ENCODE peak calls at places on chromosomes 4 and X, in four cellular contexts. One of them, this sample, is unnamed.

GRCh38 chr4:24872720-24873119 is 40.1 kb downstream of the CCDC149 start:
- ATAC-seq in psoas muscle: no peak
- ATAC-seq in activated T-cell treated with anti-CD3 and anti-CD28 coated beads, Interleukin-2, amount 50 U/mL, for 72 hours: no peak
- ATAC-seq in T-cell: no peak
- ATAC-seq in this sample: no peak

GRCh38 chr4:182413550-182413949 is 170.3 kb downstream of the TENM3 start:
- ATAC-seq in psoas muscle: no peak
- ATAC-seq in activated T-cell treated with anti-CD3 and anti-CD28 coated beads, Interleukin-2, amount 50 U/mL, for 72 hours: no peak
- ATAC-seq in T-cell: no peak
- ATAC-seq in this sample: no peak

GRCh38 chr4:44716597-44716996 is 9.8 kb downstream of the GNPDA2 start:
- ATAC-seq in psoas muscle: no peak
- ATAC-seq in activated T-cell treated with anti-CD3 and anti-CD28 coated beads, Interleukin-2, amount 50 U/mL, for 72 hours: no peak
- ATAC-seq in T-cell: no peak
- ATAC-seq in this sample: no peak

GRCh38 chr4:7905461-7905915 is 34.2 kb downstream of the AFAP1 start:
- ATAC-seq in psoas muscle: peak
- ATAC-seq in activated T-cell treated with anti-CD3 and anti-CD28 coated beads, Interleukin-2, amount 50 U/mL, for 72 hours: no peak
- ATAC-seq in T-cell: no peak
- ATAC-seq in this sample: peak

GRCh38 chr4:140134780-140135179 is 19.2 kb downstream of the MAML3 start:
- ATAC-seq in psoas muscle: no peak
- ATAC-seq in activated T-cell treated with anti-CD3 and anti-CD28 coated beads, Interleukin-2, amount 50 U/mL, for 72 hours: no peak
- ATAC-seq in T-cell: no peak
- ATAC-seq in this sample: no peak

GRCh38 chrX:17521871-17522693 is 147.1 kb downstream of the NHS start:
- ATAC-seq in psoas muscle: no peak
- ATAC-seq in activated T-cell treated with anti-CD3 and anti-CD28 coated beads, Interleukin-2, amount 50 U/mL, for 72 hours: no peak
- ATAC-seq in T-cell: no peak
- ATAC-seq in this sample: no peak

GRCh38 chr4:145066063-145066501 is 31.9 kb downstream of the ANAPC10 start:
- ATAC-seq in psoas muscle: no peak
- ATAC-seq in activated T-cell treated with anti-CD3 and anti-CD28 coated beads, Interleukin-2, amount 50 U/mL, for 72 hours: no peak
- ATAC-seq in T-cell: no peak
- ATAC-seq in this sample: no peak

GRCh38 chrX:43693602-43694406 is 37.7 kb downstream of the MAOA start:
- ATAC-seq in psoas muscle: no peak
- ATAC-seq in activated T-cell treated with anti-CD3 and anti-CD28 coated beads, Interleukin-2, amount 50 U/mL, for 72 hours: no peak
- ATAC-seq in T-cell: no peak
- ATAC-seq in this sample: no peak

GRCh38 chr4:92047209-92047877 is 256.4 kb upstream of the GRID2 start:
- ATAC-seq in psoas muscle: no peak
- ATAC-seq in activated T-cell treated with anti-CD3 and anti-CD28 coated beads, Interleukin-2, amount 50 U/mL, for 72 hours: no peak
- ATAC-seq in T-cell: no peak
- ATAC-seq in this sample: no peak

GRCh38 chr4:106809083-106809482 is 227.0 kb downstream of the DKK2 start:
- ATAC-seq in psoas muscle: no peak
- ATAC-seq in activated T-cell treated with anti-CD3 and anti-CD28 coated beads, Interleukin-2, amount 50 U/mL, for 72 hours: no peak
- ATAC-seq in T-cell: no peak
- ATAC-seq in this sample: no peak

GRCh38 chr4:98113005-98113404 is 30.3 kb downstream of the STPG2 start:
- ATAC-seq in psoas muscle: peak
- ATAC-seq in activated T-cell treated with anti-CD3 and anti-CD28 coated beads, Interleukin-2, amount 50 U/mL, for 72 hours: no peak
- ATAC-seq in T-cell: no peak
- ATAC-seq in this sample: no peak

GRCh38 chr4:113145519-113146291 is 96.3 kb downstream of the ANK2 start:
- ATAC-seq in psoas muscle: peak
- ATAC-seq in activated T-cell treated with anti-CD3 and anti-CD28 coated beads, Interleukin-2, amount 50 U/mL, for 72 hours: no peak
- ATAC-seq in T-cell: no peak
- ATAC-seq in this sample: no peak

This sample was measured in gastroesophageal sphincter.